ENCODE peak calls at places on chromosomes 6 and 20, in nine cellular contexts. B is lung, C is fibroblast of lung, Y is transverse colon, P is fibroblast of the aortic adventitia, U is GM23248, Z is WERI-Rb-1, Q is upper lobe of left lung, L is AG09309. X is an unnamed sample.

GRCh38 chr6:98839788-98840361 is 5.5 kb downstream of the POU3F2 start:
- DNase-seq in C (peak), B (no peak), U (no peak), L (no peak), Q (no peak), Y (no peak), P (peak), Z (peak), X (no peak)

GRCh38 chr6:109760208-109760607 is 69.1 kb downstream of the FIG4 start:
- DNase-seq in P (no peak), Y (no peak), U (no peak), C (no peak), Z (no peak), B (no peak), L (no peak), Q (no peak), X (no peak)

GRCh38 chr6:161498881-161499280 is 225.0 kb upstream of the AGPAT4 start:
- DNase-seq in Q (no peak), U (no peak), C (no peak), P (no peak), Y (no peak), Z (no peak), L (no peak), B (no peak), X (no peak)

GRCh38 chr6:33904050-33904827 is 100.4 kb upstream of the MLN start:
- DNase-seq in Y (peak), B (no peak), L (no peak), Q (peak), U (no peak), Z (peak), P (no peak), C (no peak), X (no peak)

GRCh38 chr20:21390768-21391167 is 6.6 kb downstream of the NKX2-4 start:
- DNase-seq in Y (no peak), U (no peak), Z (no peak), Q (no peak), C (no peak), P (no peak), B (no peak), L (no peak), X (no peak)

GRCh38 chr6:56475736-56476457 is 166.8 kb downstream of the DST start:
- DNase-seq in B (no peak), L (no peak), Q (no peak), Y (peak), Z (no peak), C (peak), P (peak), U (no peak), X (no peak)

GRCh38 chr6:70604254-70604653 is 37.5 kb downstream of the SDHAF4 start:
- DNase-seq in L (no peak), Y (no peak), U (no peak), Z (no peak), C (no peak), P (no peak), B (no peak), Q (no peak), X (no peak)

GRCh38 chr6:13432526-13433218 is 54.7 kb downstream of the GFOD1 start:
- DNase-seq in C (no peak), Z (no peak), P (no peak), B (no peak), Q (no peak), L (no peak), Y (no peak), U (no peak), X (no peak)

GRCh38 chr6:61649845-61650244 is 636.2 kb downstream of the KHDRBS2 start:
- DNase-seq in B (no peak), Q (no peak), U (no peak), L (no peak), Z (no peak), C (no peak), Y (no peak), P (no peak), X (no peak)

GRCh38 chr6:138959521-138959920 is 28.5 kb downstream of the REPS1 start:
- DNase-seq in C (no peak), Q (no peak), B (no peak), P (no peak), Y (no peak), L (no peak), Z (no peak), U (peak), X (no peak)

GRCh38 chr6:63352587-63353281 is 33.0 kb upstream of the LGSN start:
- DNase-seq in L (no peak), C (peak), U (peak), Q (peak), Z (peak), P (peak), Y (peak), B (peak), X (no peak)

GRCh38 chr6:39566381-39566934 is 158.8 kb downstream of the KIF6 start:
- DNase-seq in L (no peak), C (peak), Z (no peak), Q (no peak), B (no peak), U (peak), Y (no peak), P (no peak), X (no peak)

GRCh38 chr6:137495652-137496391 is 1.6 kb upstream of the OLIG3 start:
- DNase-seq in U (no peak), L (no peak), Z (no peak), C (no peak), B (no peak), Q (no peak), Y (no peak), P (no peak), X (no peak)

GRCh38 chr20:24489193-24489592 is 19.8 kb downstream of the SYNDIG1 start:
- DNase-seq in L (no peak), C (no peak), P (no peak), Z (no peak), Y (no peak), U (no peak), B (no peak), Q (no peak), X (no peak)

GRCh38 chr6:13710552-13711383 is 867 bp downstream of the RANBP9 start:
- DNase-seq in U (peak), Q (peak), Y (peak), C (no peak), P (no peak), L (no peak), B (peak), Z (peak), X (no peak)

GRCh38 chr6:35024601-35025054 is 116.5 kb downstream of the TCP11 start:
- DNase-seq in U (peak), P (peak), C (peak), B (peak), Z (peak), L (no peak), Q (peak), Y (peak), X (no peak)

GRCh38 chr6:89034586-89035251 is 45.8 kb upstream of the PNRC1 start:
- DNase-seq in Z (no peak), U (peak), L (peak), C (peak), Q (peak), Y (no peak), B (peak), P (peak), X (no peak)

GRCh38 chr6:24740861-24741260 is 21.9 kb upstream of the C6orf62 start:
- DNase-seq in P (no peak), U (peak), L (no peak), C (no peak), Z (no peak), B (no peak), Y (no peak), Q (no peak), X (no peak)

GRCh38 chr6:160348552-160349441 is 619 bp downstream of the SLC22A3 start:
- DNase-seq in U (peak), B (peak), Z (no peak), C (peak), Q (no peak), P (peak), Y (peak), L (no peak), X (no peak)

GRCh38 chr6:27545271-27546046 is 72.6 kb upstream of the ZNF184 start:
- DNase-seq in Z (no peak), Q (no peak), U (peak), B (no peak), P (peak), L (no peak), C (peak), Y (no peak), X (no peak)

GRCh38 chr6:28981833-28982475 is 23.2 kb downstream of the ZNF311 start:
- DNase-seq in C (peak), L (peak), Y (peak), U (peak), Z (peak), Q (peak), B (peak), P (peak), X (no peak)

GRCh38 chr20:63537525-63538203 is 488 bp upstream of the PTK6 start:
- DNase-seq in L (peak), P (peak), Z (peak), B (peak), Q (peak), C (peak), U (peak), Y (peak), X (peak)

GRCh38 chr6:53300656-53301551 is 47.8 kb downstream of the ELOVL5 start:
- DNase-seq in B (peak), U (peak), C (no peak), Z (peak), P (peak), L (no peak), Q (peak), Y (no peak), X (no peak)

GRCh38 chr6:95654176-95654575 is 76.8 kb downstream of the MANEA start:
- DNase-seq in Z (no peak), B (no peak), U (no peak), L (no peak), Q (no peak), P (no peak), Y (no peak), C (no peak), X (no peak)

GRCh38 chr20:40978761-40979160 is 49.9 kb upstream of the TOP1 start:
- DNase-seq in U (no peak), Q (no peak), C (no peak), P (no peak), Z (no peak), B (peak), L (no peak), Y (no peak), X (no peak)

GRCh38 chr20:46174469-46175126 is 56.5 kb downstream of the CD40 start:
- DNase-seq in L (no peak), C (peak), P (peak), Z (no peak), Q (peak), Y (peak), U (peak), B (peak), X (no peak)

GRCh38 chr6:157075549-157076426 is 247.5 kb downstream of the TMEM242 start:
- DNase-seq in Q (no peak), Y (no peak), C (no peak), B (no peak), P (peak), Z (no peak), U (peak), L (no peak), X (no peak)

GRCh38 chr6:51865176-51865575 is 222.2 kb downstream of the PKHD1 start:
- DNase-seq in P (no peak), U (no peak), L (no peak), Q (no peak), C (no peak), B (no peak), Y (no peak), Z (no peak), X (no peak)

GRCh38 chr6:29675561-29675960 is 5.4 kb downstream of the ZFP57 start:
- DNase-seq in L (no peak), Q (no peak), P (no peak), Z (no peak), Y (no peak), C (no peak), U (no peak), B (no peak), X (no peak)

GRCh38 chr6:87183687-87184086 is 28.3 kb downstream of the ZNF292 start:
- DNase-seq in Y (no peak), Q (no peak), U (peak), L (no peak), B (no peak), C (peak), P (peak), Z (no peak), X (no peak)

GRCh38 chr20:24917797-24918578 is 31.1 kb upstream of the CST7 start:
- DNase-seq in Q (peak), Z (peak), B (peak), C (peak), Y (peak), U (peak), P (peak), L (peak), X (peak)

GRCh38 chr6:157487110-157487773 is 106.3 kb downstream of the ZDHHC14 start:
- DNase-seq in L (no peak), Y (no peak), C (no peak), Q (no peak), U (no peak), Z (peak), B (no peak), P (no peak), X (no peak)

DNA sequence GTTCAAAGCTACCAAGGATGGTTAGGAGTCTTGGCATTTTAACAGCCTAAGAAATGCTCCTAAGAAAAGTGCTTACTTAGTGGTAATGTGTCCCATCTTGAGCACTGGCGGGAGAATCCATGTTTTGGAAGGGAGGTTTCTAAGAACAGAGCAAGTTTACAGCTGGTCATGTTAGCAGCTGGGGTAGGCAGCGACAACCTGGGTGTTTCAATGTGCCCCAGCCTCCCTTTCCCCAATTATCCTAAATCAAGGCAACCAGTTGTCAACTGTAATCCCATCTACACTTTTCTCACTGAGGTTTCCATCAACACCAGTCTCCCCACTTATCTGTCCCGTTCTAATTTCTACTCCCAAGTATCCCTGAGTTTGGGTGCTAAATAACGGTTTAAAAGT is 1.7 kb upstream of the JAG1 start:
- DNase-seq in P (no peak), U (no peak), Y (no peak), C (no peak), Z (no peak), L (no peak), Q (no peak), B (no peak), X (no peak)
- H3K4me3 ChIP-seq in P (peak), U (no peak), Y (peak), C (peak), Z (no peak), L (no peak), Q (peak), B (no peak), X (no peak)

GRCh38 chr20:47503685-47504084 is 2.0 kb downstream of the NCOA3 start:
- DNase-seq in C (no peak), L (no peak), U (peak), P (no peak), B (no peak), Z (no peak), Y (no peak), Q (no peak), X (no peak)
- H3K4me3 ChIP-seq in C (peak), L (peak), U (peak), P (peak), B (no peak), Z (no peak), Y (peak), Q (peak), X (peak)

DNA sequence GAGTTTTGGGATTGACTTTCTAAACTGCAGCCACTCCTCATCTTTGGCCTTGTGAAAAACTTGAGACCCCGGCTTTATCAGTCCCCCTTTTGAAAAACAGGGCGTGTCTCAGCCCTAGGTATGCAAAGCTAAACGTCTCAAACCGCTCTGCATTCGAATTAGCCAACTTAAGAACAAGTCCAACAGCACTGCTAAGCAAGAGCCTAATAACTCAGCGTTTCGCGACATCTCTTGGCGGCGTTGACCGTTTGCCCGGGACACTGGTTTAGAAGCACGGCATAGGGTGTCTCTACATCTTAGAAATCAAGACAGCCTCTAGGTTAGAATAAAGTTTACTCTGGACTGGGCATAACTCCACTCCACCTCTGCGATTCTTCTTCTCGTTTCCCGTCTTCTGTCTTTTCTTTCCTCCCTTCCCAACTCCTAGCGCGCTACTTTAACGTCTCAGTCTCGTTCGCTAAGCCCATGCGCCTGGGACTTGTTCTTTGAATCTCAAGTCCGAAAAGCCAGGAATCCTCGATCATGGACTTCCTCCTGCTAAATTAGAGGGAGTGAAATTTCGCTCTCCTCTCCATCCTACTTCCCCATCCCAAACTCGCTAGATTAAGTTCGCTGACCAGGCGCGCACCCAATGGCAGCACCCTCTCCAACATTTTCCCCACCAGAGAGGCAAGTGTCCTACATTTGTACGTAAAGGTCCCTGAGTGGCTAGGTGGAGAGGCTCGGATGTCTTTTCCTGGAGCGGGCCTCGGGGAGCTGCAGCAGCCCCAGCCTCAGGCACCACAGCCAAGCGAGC is 10.5 kb upstream of the TFAP2A start:
- DNase-seq in C (no peak), Z (no peak), L (no peak), Q (no peak), U (peak), P (no peak), B (no peak), Y (no peak), X (no peak)
- H3K4me3 ChIP-seq in C (peak), Z (peak), L (peak), Q (peak), U (peak), P (peak), B (no peak), Y (peak), X (peak)

GRCh38 chr6:37049735-37049989 is 44.2 kb downstream of the FGD2 start:
- DNase-seq in P (no peak), L (no peak), C (no peak), B (no peak), Y (no peak), U (no peak), Q (no peak), Z (no peak), X (no peak)
- H3K4me3 ChIP-seq in P (no peak), L (no peak), C (no peak), B (no peak), Y (no peak), U (no peak), Q (peak), Z (no peak), X (no peak)

GRCh38 chr20:48679011-48679410 is 148.8 kb downstream of the PREX1 start:
- DNase-seq in U (no peak), Q (no peak), Z (no peak), L (no peak), P (no peak), B (no peak), Y (no peak), C (no peak), X (no peak)
- H3K4me3 ChIP-seq in U (no peak), Q (no peak), Z (no peak), L (no peak), P (no peak), B (no peak), Y (no peak), C (no peak), X (no peak)

GRCh38 chr6:19690676-19691075 is 146.5 kb upstream of the ID4 start:
- DNase-seq in B (no peak), U (no peak), Z (no peak), C (no peak), P (no peak), L (no peak), Q (no peak), Y (no peak), X (no peak)
- H3K4me3 ChIP-seq in B (no peak), U (no peak), Z (no peak), C (no peak), P (no peak), L (no peak), Q (no peak), Y (no peak), X (no peak)

DNA sequence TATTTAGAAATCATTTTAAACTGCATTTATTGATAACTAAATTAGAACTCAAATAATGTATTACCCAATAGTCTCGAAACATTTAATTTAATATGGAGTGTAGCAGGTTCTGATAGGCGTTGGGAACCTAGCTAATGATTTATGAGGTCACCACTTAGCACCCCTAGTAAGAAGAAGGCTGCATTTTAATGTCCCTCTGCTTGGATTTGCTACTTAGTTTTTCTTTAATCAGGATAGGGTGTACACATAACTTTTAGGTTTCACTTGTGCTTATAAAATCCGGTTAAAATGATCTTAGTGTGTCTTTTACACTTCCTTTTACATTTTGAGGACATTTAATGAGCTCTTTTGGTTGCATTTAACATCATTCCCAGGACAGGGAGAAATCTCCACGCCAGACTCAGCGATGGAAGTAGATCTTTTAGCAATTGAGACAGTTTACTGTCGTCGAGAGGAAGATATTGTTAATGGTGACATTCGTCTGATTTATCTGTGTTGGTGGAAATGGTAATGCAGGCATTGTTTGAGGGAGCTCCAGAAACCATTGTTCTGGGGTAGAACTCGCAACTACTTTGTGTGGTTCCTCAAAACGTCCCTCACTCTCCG is 5.6 kb downstream of the TFAP2A start:
- DNase-seq in P (no peak), Q (no peak), L (no peak), B (no peak), U (no peak), C (no peak), Z (no peak), Y (no peak), X (no peak)
- H3K4me3 ChIP-seq in P (peak), Q (no peak), L (peak), B (no peak), U (peak), C (no peak), Z (no peak), Y (no peak), X (peak)

GRCh38 chr20:57400262-57400701 is 9.1 kb downstream of the RBM38 start:
- DNase-seq in Z (no peak), Q (no peak), U (no peak), B (no peak), P (no peak), C (no peak), Y (no peak), L (no peak), X (no peak)
- H3K4me3 ChIP-seq in Z (no peak), Q (no peak), U (no peak), B (no peak), P (no peak), C (no peak), Y (no peak), L (no peak), X (no peak)

GRCh38 chr20:44717986-44718385 is 2.8 kb downstream of the CCN5 start:
- DNase-seq in C (no peak), Y (no peak), P (no peak), Z (peak), L (no peak), B (no peak), Q (no peak), U (no peak), X (no peak)

GRCh38 chr20:44714102-44714700 is 968 bp upstream of the CCN5 start:
- DNase-seq in Z (no peak), L (no peak), B (no peak), P (no peak), U (no peak), Y (no peak), C (peak), Q (peak), X (no peak)

GRCh38 chr20:44716309-44717106 is 1.3 kb downstream of the CCN5 start:
- DNase-seq in L (no peak), P (no peak), U (peak), C (no peak), Z (no peak), Q (no peak), B (no peak), Y (no peak), X (no peak)

GRCh38 chr20:44715495-44716308 is 533 bp downstream of the CCN5 start:
- DNase-seq in Z (no peak), Q (no peak), U (no peak), P (no peak), L (no peak), B (no peak), C (no peak), Y (no peak), X (no peak)

GRCh38 chr20:44714701-44715494 is at the start of gene CCN5:
- DNase-seq in P (peak), C (peak), Q (peak), U (peak), Z (no peak), B (peak), L (no peak), Y (peak), X (no peak)
- H3K4me3 ChIP-seq in P (peak), C (no peak), Q (peak), U (peak), Z (no peak), B (no peak), L (no peak), Y (no peak), X (no peak)

X was measured in AG04449.